ENCODE peak calls at places on chromosomes 7 and 10, in ten cellular contexts. K is Caki2; T is HTR-8/SVneo; Z is astrocyte of the spinal cord; A is progenitor cell of endocrine pancreas; R is AG04450; E is CD8-positive, alpha-beta memory T cell; S is T follicular helper cell; J is iris pigment epithelial cell; I is activated CD8-positive, alpha-beta memory T cell treated with anti-CD3 and anti-CD28 coated beads, Interleukin-2, amount 50 U/mL, for 48 hours. C is an unnamed sample.

GRCh38 chr7:39589323-39590111 is 23.3 kb downstream of the YAE1 start:
- DNase-seq in K (peak), I (peak), E (peak), S (peak), A (no peak), Z (peak), R (no peak), T (peak), J (peak), C (peak)

GRCh38 chr7:23654508-23654907 is 25.5 kb upstream of the FAM221A start:
- DNase-seq in A (no peak), R (no peak), J (peak), E (no peak), S (no peak), K (peak), I (no peak), T (no peak), Z (no peak), C (no peak)

GRCh38 chr7:25124485-25125136 is 449 bp downstream of the CYCS start:
- DNase-seq in T (peak), I (peak), A (no peak), J (peak), E (no peak), R (no peak), S (peak), Z (no peak), K (peak), C (peak)

GRCh38 chr10:86664370-86665217 is 3.7 kb upstream of the LDB3 start:
- DNase-seq in E (no peak), Z (no peak), J (no peak), A (no peak), R (no peak), K (no peak), I (no peak), T (no peak), S (no peak), C (no peak)

GRCh38 chr10:44805461-44806210 is 105.5 kb upstream of the TMEM72 start:
- DNase-seq in Z (no peak), A (no peak), R (no peak), K (no peak), J (no peak), S (no peak), T (no peak), E (no peak), I (no peak), C (no peak)

GRCh38 chr10:46080886-46081285 is 34.8 kb upstream of the MSMB start:
- DNase-seq in J (no peak), A (no peak), S (no peak), R (no peak), K (no peak), E (no peak), T (no peak), Z (no peak), I (no peak), C (no peak)

GRCh38 chr7:116776610-116777289 is 85.6 kb upstream of the CAPZA2 start:
- DNase-seq in T (no peak), S (no peak), Z (peak), R (no peak), E (no peak), J (peak), K (peak), I (no peak), A (no peak), C (no peak)

GRCh38 chr10:18233775-18234174 is 93.6 kb downstream of the CACNB2 start:
- DNase-seq in S (no peak), I (no peak), E (no peak), J (no peak), T (no peak), Z (no peak), K (no peak), R (no peak), A (no peak), C (no peak)

GRCh38 chr10:126917975-126918908 is 13.0 kb downstream of the DOCK1 start:
- DNase-seq in I (no peak), T (no peak), J (no peak), E (no peak), R (no peak), Z (no peak), A (no peak), S (no peak), K (peak), C (no peak)

GRCh38 chr7:95865716-95866371 is 93.5 kb downstream of the DYNC1I1 start:
- DNase-seq in J (peak), K (no peak), Z (peak), I (no peak), E (no peak), R (no peak), S (no peak), T (no peak), A (no peak), C (no peak)

GRCh38 chr10:61731638-61732037 is 68.9 kb downstream of the CABCOCO1 start:
- DNase-seq in T (no peak), I (no peak), E (no peak), S (no peak), A (no peak), R (no peak), J (no peak), K (no peak), Z (no peak), C (no peak)

GRCh38 chr10:5595591-5596590 is 70.5 kb downstream of the ASB13 start:
- DNase-seq in R (peak), Z (peak), K (peak), A (no peak), S (no peak), J (peak), T (peak), E (no peak), I (no peak), C (no peak)

GRCh38 chr7:101519324-101520017 is 109.6 kb downstream of the MYL10 start:
- DNase-seq in A (no peak), I (no peak), Z (peak), R (peak), J (peak), T (no peak), E (no peak), S (no peak), K (no peak), C (no peak)

GRCh38 chr7:96084880-96085551 is 236.9 kb downstream of the SLC25A13 start:
- DNase-seq in R (peak), Z (peak), E (no peak), K (peak), S (no peak), T (no peak), A (no peak), J (peak), I (no peak), C (no peak)

GRCh38 chr7:13948019-13948781 is 41.3 kb downstream of the ETV1 start:
- DNase-seq in J (no peak), A (no peak), E (no peak), R (no peak), I (no peak), T (no peak), Z (no peak), S (no peak), K (no peak), C (peak)

GRCh38 chr10:132702601-132703304 is 83.2 kb downstream of the NKX6-2 start:
- DNase-seq in R (no peak), J (no peak), T (no peak), Z (no peak), A (no peak), S (no peak), E (no peak), I (no peak), K (no peak), C (no peak)

GRCh38 chr7:12764355-12765000 is 77.0 kb downstream of the ARL4A start:
- DNase-seq in J (no peak), I (no peak), R (no peak), E (no peak), S (no peak), K (no peak), T (no peak), A (no peak), Z (no peak), C (no peak)

GRCh38 chr10:124294811-124295770 is 123.6 kb downstream of the OAT start:
- DNase-seq in A (no peak), J (no peak), Z (no peak), E (no peak), S (no peak), T (no peak), I (no peak), R (no peak), K (no peak), C (no peak)

GRCh38 chr7:94380264-94380663 is 14.4 kb upstream of the COL1A2 start:
- DNase-seq in I (no peak), T (no peak), K (no peak), R (no peak), J (no peak), E (no peak), S (no peak), A (no peak), Z (no peak), C (no peak)

GRCh38 chr7:85052894-85053293 is 134.0 kb downstream of the SEMA3D start:
- DNase-seq in T (no peak), R (no peak), E (no peak), S (no peak), Z (no peak), A (no peak), K (no peak), I (no peak), J (no peak), C (no peak)

GRCh38 chr10:42836771-42837468 is 54.3 kb downstream of the BMS1 start:
- DNase-seq in R (no peak), K (no peak), I (no peak), J (peak), A (no peak), E (no peak), Z (peak), S (no peak), T (no peak), C (no peak)

GRCh38 chr7:112411186-112411795 is 39.0 kb upstream of the IFRD1 start:
- DNase-seq in J (peak), A (no peak), R (no peak), T (peak), E (no peak), Z (peak), I (no peak), K (peak), S (no peak), C (no peak)

GRCh38 chr10:46309511-46310142 is 22.8 kb downstream of the ANTXRL start:
- DNase-seq in S (no peak), T (no peak), K (no peak), Z (no peak), A (no peak), J (no peak), R (no peak), I (no peak), E (no peak), C (no peak)

GRCh38 chr10:59907918-59908807 is 1.8 kb upstream of the CCDC6 start:
- DNase-seq in A (no peak), R (peak), Z (peak), J (peak), K (peak), I (peak), T (peak), E (no peak), S (no peak), C (no peak)

GRCh38 chr10:128063736-128064614 is 62.2 kb downstream of the MKI67 start:
- DNase-seq in A (no peak), R (no peak), I (peak), Z (no peak), K (no peak), E (no peak), J (no peak), T (no peak), S (no peak), C (peak)

GRCh38 chr7:19648791-19649190 is 60.0 kb downstream of the POLR1F start:
- DNase-seq in A (no peak), T (no peak), K (no peak), J (peak), I (no peak), E (no peak), R (no peak), Z (no peak), S (no peak), C (no peak)

GRCh38 chr7:47447621-47448349 is 134.1 kb downstream of the TNS3 start:
- DNase-seq in T (no peak), Z (no peak), R (no peak), J (no peak), K (no peak), A (no peak), S (no peak), I (no peak), E (no peak), C (no peak)

GRCh38 chr7:101173752-101174244 is 6.3 kb downstream of the NAT16 start:
- DNase-seq in J (peak), E (peak), T (no peak), R (no peak), I (peak), Z (no peak), A (no peak), K (peak), S (peak), C (peak)

GRCh38 chr10:6292741-6293151 is 90.0 kb downstream of the PFKFB3 start:
- DNase-seq in I (no peak), E (no peak), T (no peak), J (peak), K (no peak), A (no peak), S (no peak), Z (no peak), R (no peak), C (no peak)

GRCh38 chr7:74311305-74311744 is 22.1 kb downstream of the CLIP2 start:
- DNase-seq in R (no peak), E (no peak), K (peak), A (no peak), I (no peak), Z (no peak), T (no peak), S (no peak), J (peak), C (no peak)

GRCh38 chr7:26372738-26373137 is 81.1 kb downstream of the SNX10 start:
- DNase-seq in Z (no peak), E (no peak), S (no peak), A (no peak), I (no peak), R (no peak), J (no peak), T (no peak), K (no peak), C (no peak)

C was measured in GM06990.